ENCODE peak calls at places on chromosomes 12 and 14, in nine cellular contexts. T is dorsolateral prefrontal cortex; P is AG04450; A is mucosa of descending colon; B is sigmoid colon; U is AG10803; X is neural crest cell; V is right atrium auricular region; M is CD4-positive, alpha-beta T cell. L is an unnamed sample.

GRCh38 chr12:34361721-34362316 is 339.5 kb downstream of the ALG10 start:
- DNase-seq in T (no peak), P (no peak), A (no peak), B (no peak), U (no peak), X (no peak), V (no peak), M (no peak), L (no peak)

GRCh38 chr12:93292731-93293566 is 84.8 kb upstream of the NUDT4 start:
- DNase-seq in T (no peak), P (no peak), A (no peak), B (no peak), U (no peak), X (no peak), V (no peak), M (no peak), L (no peak)

GRCh38 chr12:57751432-57751787 is 700 bp downstream of the CDK4 start:
- DNase-seq in T (no peak), P (no peak), A (no peak), B (peak), U (no peak), X (no peak), V (no peak), M (no peak), L (no peak)

GRCh38 chr14:32932921-32933622 is 5.6 kb upstream of the NPAS3 start:
- DNase-seq in T (no peak), P (no peak), A (peak), B (peak), U (no peak), X (peak), V (no peak), M (no peak), L (no peak)

GRCh38 chr14:88682495-88683114 is 110.1 kb downstream of the EML5 start:
- DNase-seq in T (no peak), P (no peak), A (no peak), B (no peak), U (no peak), X (no peak), V (no peak), M (no peak), L (peak)

GRCh38 chr12:685388-685787 is 22.1 kb upstream of the NINJ2 start:
- DNase-seq in T (no peak), P (no peak), A (no peak), B (no peak), U (no peak), X (no peak), V (no peak), M (peak), L (peak)

GRCh38 chr14:58297412-58297761 is 968 bp upstream of the ARID4A start:
- DNase-seq in T (no peak), P (peak), A (no peak), B (no peak), U (peak), X (no peak), V (no peak), M (no peak), L (no peak)

GRCh38 chr14:100539319-100539645 is 47.9 kb downstream of the BEGAIN start:
- DNase-seq in T (no peak), P (no peak), A (no peak), B (no peak), U (no peak), X (no peak), V (no peak), M (no peak), L (no peak)

GRCh38 chr12:93960521-93960920 is 187.9 kb upstream of the PLXNC1 start:
- DNase-seq in T (no peak), P (no peak), A (no peak), B (no peak), U (no peak), X (no peak), V (no peak), M (no peak), L (no peak)

GRCh38 chr12:59452259-59452658 is 143.6 kb upstream of the SLC16A7 start:
- DNase-seq in T (no peak), P (peak), A (no peak), B (no peak), U (peak), X (no peak), V (no peak), M (no peak), L (no peak)

GRCh38 chr12:52230364-52231281 is 2.4 kb upstream of the KRT7 start:
- DNase-seq in T (peak), P (no peak), A (no peak), B (peak), U (peak), X (no peak), V (no peak), M (no peak), L (no peak)

GRCh38 chr12:108856428-108857157 is 790 bp downstream of the SSH1 start:
- DNase-seq in T (no peak), P (no peak), A (peak), B (peak), U (peak), X (no peak), V (peak), M (peak), L (peak)

GRCh38 chr14:61774861-61775260 is 12.6 kb downstream of the SNAPC1 start:
- DNase-seq in T (no peak), P (no peak), A (no peak), B (no peak), U (peak), X (no peak), V (no peak), M (no peak), L (no peak)

GRCh38 chr12:25594376-25594775 is 41.3 kb upstream of the LMNTD1 start:
- DNase-seq in T (no peak), P (no peak), A (no peak), B (no peak), U (peak), X (no peak), V (no peak), M (no peak), L (no peak)

DNA sequence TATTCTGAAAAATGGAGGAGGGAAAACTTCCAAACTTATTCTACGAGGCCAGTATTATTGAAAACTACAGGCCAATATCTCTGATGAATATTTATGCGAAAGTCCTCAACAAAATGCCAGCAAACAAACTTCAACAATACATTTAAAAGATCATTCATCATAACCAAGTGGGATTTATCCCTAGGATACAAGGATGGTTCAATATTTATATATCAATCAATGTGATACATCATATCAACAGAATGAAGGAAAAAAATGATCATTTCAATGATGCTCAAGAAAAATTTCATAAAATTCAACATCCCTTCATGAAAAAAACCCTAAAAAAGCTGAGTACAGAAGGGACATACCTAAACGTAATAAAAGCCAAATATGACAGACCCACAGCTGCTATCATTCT is 45.9 kb upstream of the LMNTD1 start:
- DNase-seq in T (no peak), P (no peak), A (no peak), B (no peak), U (no peak), X (no peak), V (no peak), M (no peak), L (no peak)
- TF ChIP-seq CTCF in T (no peak), P (no peak), A (no peak), B (no peak), U (no peak), X (no peak), V (no peak), M (no peak), L (no peak)

GRCh38 chr12:41576925-41577324 is 388.8 kb downstream of the PDZRN4 start:
- DNase-seq in T (no peak), P (no peak), A (no peak), B (no peak), U (no peak), X (no peak), V (no peak), M (no peak), L (no peak)
- TF ChIP-seq CTCF in T (no peak), P (no peak), A (no peak), B (no peak), U (no peak), X (no peak), V (no peak), M (no peak), L (no peak)

DNA sequence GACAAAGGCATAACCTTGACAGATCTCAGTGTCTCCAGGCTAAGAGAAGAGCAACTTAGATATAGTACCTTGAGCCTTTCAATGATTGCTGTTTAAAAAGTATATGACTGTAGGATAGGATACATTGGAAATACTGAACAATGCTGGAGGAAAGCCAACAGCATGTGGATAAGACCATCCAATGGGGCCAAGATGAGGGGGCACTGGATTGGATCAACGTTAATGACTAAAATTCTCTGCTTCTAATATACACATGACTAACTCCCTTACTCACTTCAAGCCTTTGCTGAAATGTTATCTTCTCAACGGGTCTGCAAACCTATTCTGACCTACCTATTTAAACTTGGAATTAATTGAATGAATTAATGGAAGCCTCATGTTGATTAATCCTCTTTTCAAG is 354.9 kb downstream of the RAD51B start:
- DNase-seq in T (no peak), P (no peak), A (no peak), B (no peak), U (no peak), X (no peak), V (no peak), M (no peak), L (no peak)
- TF ChIP-seq CTCF in T (no peak), P (no peak), A (no peak), B (no peak), U (no peak), X (no peak), V (no peak), M (no peak), L (no peak)

DNA sequence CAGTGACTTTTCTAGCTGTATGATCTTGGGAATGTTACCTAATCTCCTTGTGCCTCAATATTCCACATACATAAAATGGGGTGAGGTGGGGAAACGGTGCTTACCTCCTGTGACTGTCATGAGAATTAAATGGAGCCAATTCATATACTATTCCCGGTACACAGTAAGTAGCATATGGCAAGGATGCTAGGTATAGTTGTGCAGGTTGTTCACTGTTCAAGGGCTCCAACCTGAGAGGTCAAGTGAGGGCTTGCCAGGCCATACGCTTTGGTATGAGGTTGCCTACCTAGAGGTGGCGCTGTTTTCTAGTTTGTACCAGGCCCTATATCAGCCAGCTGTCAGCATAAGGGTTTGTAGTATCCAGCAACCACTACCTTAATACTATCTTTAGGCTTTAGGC is 3.6 kb upstream of the BATF start:
- DNase-seq in T (no peak), P (no peak), A (no peak), B (no peak), U (no peak), X (no peak), V (no peak), M (no peak), L (peak)
- TF ChIP-seq CTCF in T (no peak), P (no peak), A (no peak), B (no peak), U (no peak), X (peak), V (no peak), M (peak), L (peak)